ENCODE peak calls at places on chromosomes 5 and 9, in five cellular contexts. W is heart left ventricle, N is AG20443, P is mucosa of gallbladder, Y is GM23248. C is an unnamed sample.

GRCh38 chr9:113444736-113445135 is 18.8 kb upstream of the RGS3 start:
- DNase-seq in W (no peak), N (no peak), P (no peak), Y (no peak), C (no peak)

GRCh38 chr9:121604242-121604641 is 47.2 kb upstream of the DAB2IP start:
- DNase-seq in W (no peak), N (no peak), P (peak), Y (no peak), C (peak)

GRCh38 chr5:16378762-16379161 is 86.8 kb downstream of the ZNF622 start:
- DNase-seq in W (peak), N (no peak), P (no peak), Y (no peak), C (no peak)

GRCh38 chr9:120862452-120862851 is 14.5 kb downstream of the PHF19 start:
- DNase-seq in W (no peak), N (no peak), P (no peak), Y (no peak), C (no peak)

GRCh38 chr5:76391014-76391413 is 12.1 kb upstream of the IQGAP2 start:
- DNase-seq in W (no peak), N (no peak), P (no peak), Y (no peak), C (no peak)

GRCh38 chr9:127203501-127204327 is 60.9 kb upstream of the GARNL3 start:
- DNase-seq in W (no peak), N (no peak), P (no peak), Y (no peak), C (no peak)

GRCh38 chr5:155004138-155004744 is 9.3 kb upstream of the KIF4B start:
- DNase-seq in W (no peak), N (no peak), P (peak), Y (peak), C (no peak)

GRCh38 chr9:90966475-90967150 is 165.0 kb downstream of the SYK start:
- DNase-seq in W (no peak), N (peak), P (no peak), Y (peak), C (no peak)

GRCh38 chr5:53430618-53431252 is 49.7 kb upstream of the FST start:
- DNase-seq in W (no peak), N (peak), P (no peak), Y (peak), C (no peak)

GRCh38 chr5:97078958-97079357 is 63.5 kb downstream of the LIX1 start:
- DNase-seq in W (no peak), N (peak), P (no peak), Y (peak), C (no peak)

GRCh38 chr9:90107021-90107771 is 502.4 kb downstream of the GADD45G start:
- DNase-seq in W (peak), N (no peak), P (peak), Y (peak), C (peak)

GRCh38 chr5:100803391-100803790 is 99.7 kb downstream of the ST8SIA4 start:
- DNase-seq in W (no peak), N (no peak), P (no peak), Y (peak), C (no peak)

GRCh38 chr5:9149988-9150387 is 395.9 kb downstream of the SEMA5A start:
- DNase-seq in W (no peak), N (peak), P (no peak), Y (peak), C (no peak)

GRCh38 chr9:89649045-89649691 is 44.4 kb downstream of the GADD45G start:
- DNase-seq in W (no peak), N (no peak), P (no peak), Y (no peak), C (peak)

GRCh38 chr5:79436821-79437220 is 77.1 kb downstream of the HOMER1 start:
- DNase-seq in W (no peak), N (no peak), P (no peak), Y (peak), C (no peak)

GRCh38 chr9:109918359-109919163 is 138.6 kb downstream of the PALM2AKAP2 start:
- DNase-seq in W (no peak), N (no peak), P (no peak), Y (no peak), C (no peak)

GRCh38 chr9:93001036-93001435 is 53.7 kb downstream of the FGD3 start:
- DNase-seq in W (no peak), N (no peak), P (no peak), Y (no peak), C (no peak)

GRCh38 chr5:33115467-33115866 is 325.3 kb upstream of the TARS1 start:
- DNase-seq in W (no peak), N (no peak), P (no peak), Y (no peak), C (no peak)

GRCh38 chr9:118503236-118503635 is 799.0 kb downstream of the TLR4 start:
- DNase-seq in W (no peak), N (no peak), P (no peak), Y (no peak), C (no peak)

GRCh38 chr9:1871486-1872181 is 143.5 kb upstream of the SMARCA2 start:
- DNase-seq in W (no peak), N (peak), P (no peak), Y (peak), C (no peak)

GRCh38 chr5:19734706-19735240 is 253.2 kb downstream of the CDH18 start:
- DNase-seq in W (no peak), N (no peak), P (no peak), Y (no peak), C (no peak)

GRCh38 chr9:98777618-98778017 is 18.7 kb downstream of the ANKS6 start:
- DNase-seq in W (no peak), N (no peak), P (no peak), Y (no peak), C (no peak)

GRCh38 chr5:142475102-142475501 is 150.3 kb upstream of the SPRY4 start:
- DNase-seq in W (no peak), N (no peak), P (no peak), Y (peak), C (no peak)

GRCh38 chr5:153523196-153523595 is 32.7 kb downstream of the GRIA1 start:
- DNase-seq in W (no peak), N (peak), P (no peak), Y (peak), C (no peak)

GRCh38 chr5:132478498-132478855 is 12.1 kb downstream of the IRF1 start:
- DNase-seq in W (peak), N (no peak), P (no peak), Y (no peak), C (no peak)

GRCh38 chr9:95127249-95128176 is 190.0 kb downstream of the FANCC start:
- DNase-seq in W (peak), N (peak), P (peak), Y (peak), C (peak)

GRCh38 chr5:179006564-179006963 is 11.4 kb upstream of the GRM6 start:
- DNase-seq in W (no peak), N (no peak), P (no peak), Y (no peak), C (no peak)

GRCh38 chr5:32201140-32201539 is 27.0 kb upstream of the GOLPH3 start:
- DNase-seq in W (no peak), N (no peak), P (no peak), Y (peak), C (no peak)

GRCh38 chr5:139952464-139953070 is 90.5 kb downstream of the NRG2 start:
- DNase-seq in W (no peak), N (peak), P (peak), Y (no peak), C (no peak)

GRCh38 chr5:134511796-134512660 is 13.4 kb upstream of the JADE2 start:
- DNase-seq in W (peak), N (peak), P (peak), Y (peak), C (peak)

GRCh38 chr9:31253800-31254762 is 1130.4 kb upstream of the ACO1 start:
- DNase-seq in W (peak), N (no peak), P (no peak), Y (no peak), C (no peak)

GRCh38 chr5:59107692-59108091 is 524.8 kb downstream of the RAB3C start:
- DNase-seq in W (no peak), N (no peak), P (peak), Y (peak), C (peak)